ENCODE peak calls at places on chromosomes 2 and 18, in seven cellular contexts. A is Peyer's patch, T is neural progenitor cell, K is RWPE1, J is neuronal stem cell, P is keratinocyte, Y is coronary artery. Z is an unnamed sample.

GRCh38 chr2:200127852-200128251 is 172.5 kb downstream of the MAIP1 start:
- DNase-seq in A (no peak), T (no peak), K (no peak), J (no peak), P (no peak), Y (no peak), Z (no peak)

GRCh38 chr18:27922780-27923179 is 254.2 kb downstream of the CDH2 start:
- DNase-seq in A (no peak), T (no peak), K (no peak), J (no peak), P (no peak), Y (no peak), Z (no peak)

GRCh38 chr2:109335586-109336266 is 206.7 kb downstream of the SH3RF3 start:
- DNase-seq in A (peak), T (no peak), K (no peak), J (no peak), P (no peak), Y (no peak), Z (no peak)

GRCh38 chr2:103284750-103285149 is 522.9 kb downstream of the TMEM182 start:
- DNase-seq in A (no peak), T (peak), K (no peak), J (no peak), P (no peak), Y (no peak), Z (no peak)

GRCh38 chr2:200484934-200485333 is 24.9 kb downstream of the KCTD18 start:
- DNase-seq in A (no peak), T (no peak), K (no peak), J (no peak), P (no peak), Y (no peak), Z (no peak)

GRCh38 chr18:62324917-62325805 is at the start of gene TNFRSF11A:
- DNase-seq in A (peak), T (peak), K (peak), J (no peak), P (no peak), Y (no peak), Z (no peak)

GRCh38 chr2:13000644-13001375 is 284.1 kb downstream of the TRIB2 start:
- DNase-seq in A (no peak), T (no peak), K (no peak), J (no peak), P (no peak), Y (no peak), Z (no peak)

GRCh38 chr2:113060396-113060795 is 1.4 kb downstream of the IL36RN start:
- DNase-seq in A (no peak), T (no peak), K (no peak), J (no peak), P (no peak), Y (no peak), Z (peak)

GRCh38 chr2:57139179-57139578 is 907.4 kb upstream of the VRK2 start:
- DNase-seq in A (no peak), T (no peak), K (no peak), J (no peak), P (no peak), Y (no peak), Z (no peak)

GRCh38 chr2:64359176-64359891 is 94.6 kb upstream of the LGALSL start:
- DNase-seq in A (no peak), T (no peak), K (no peak), J (no peak), P (no peak), Y (no peak), Z (no peak)

GRCh38 chr2:29115797-29116781 is 874 bp downstream of the CLIP4 start:
- DNase-seq in A (peak), T (peak), K (peak), J (no peak), P (no peak), Y (no peak), Z (peak)
- H3K27ac ChIP-seq in A (peak), T (no peak), K (peak), J (no peak), P (peak), Y (peak), Z (peak)

DNA sequence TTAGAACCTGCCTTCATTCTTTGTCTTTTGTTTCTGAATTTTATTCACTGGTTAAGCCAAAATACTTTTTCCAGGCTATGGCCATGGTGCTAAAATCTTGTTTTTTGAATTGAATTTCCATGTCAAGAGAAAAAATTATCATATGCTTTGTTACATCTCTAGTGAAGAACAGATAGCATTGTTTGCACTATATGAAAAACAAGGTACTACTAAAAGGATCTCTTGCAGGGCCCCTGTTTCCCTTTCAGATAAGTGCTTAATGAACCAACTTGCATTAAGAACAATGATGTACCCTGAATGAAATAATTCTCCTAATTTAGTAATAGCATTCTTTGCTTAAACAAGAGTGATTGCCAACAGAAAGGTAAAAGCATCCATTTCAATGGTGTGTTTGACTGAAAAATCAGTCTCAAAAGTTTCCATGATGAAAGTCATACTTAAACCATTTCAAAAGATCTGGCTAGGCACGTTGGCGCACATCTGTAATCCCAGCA is 4.3 kb upstream of the MYL12B start:
- DNase-seq in A (no peak), T (no peak), K (no peak), J (no peak), P (no peak), Y (no peak), Z (no peak)
- H3K27ac ChIP-seq in A (no peak), T (no peak), K (no peak), J (no peak), P (no peak), Y (peak), Z (peak)

GRCh38 chr2:234676109-234676858 is 179.4 kb upstream of the ARL4C start:
- DNase-seq in A (no peak), T (no peak), K (no peak), J (no peak), P (no peak), Y (no peak), Z (peak)
- H3K27ac ChIP-seq in A (no peak), T (peak), K (no peak), J (peak), P (no peak), Y (no peak), Z (no peak)

DNA sequence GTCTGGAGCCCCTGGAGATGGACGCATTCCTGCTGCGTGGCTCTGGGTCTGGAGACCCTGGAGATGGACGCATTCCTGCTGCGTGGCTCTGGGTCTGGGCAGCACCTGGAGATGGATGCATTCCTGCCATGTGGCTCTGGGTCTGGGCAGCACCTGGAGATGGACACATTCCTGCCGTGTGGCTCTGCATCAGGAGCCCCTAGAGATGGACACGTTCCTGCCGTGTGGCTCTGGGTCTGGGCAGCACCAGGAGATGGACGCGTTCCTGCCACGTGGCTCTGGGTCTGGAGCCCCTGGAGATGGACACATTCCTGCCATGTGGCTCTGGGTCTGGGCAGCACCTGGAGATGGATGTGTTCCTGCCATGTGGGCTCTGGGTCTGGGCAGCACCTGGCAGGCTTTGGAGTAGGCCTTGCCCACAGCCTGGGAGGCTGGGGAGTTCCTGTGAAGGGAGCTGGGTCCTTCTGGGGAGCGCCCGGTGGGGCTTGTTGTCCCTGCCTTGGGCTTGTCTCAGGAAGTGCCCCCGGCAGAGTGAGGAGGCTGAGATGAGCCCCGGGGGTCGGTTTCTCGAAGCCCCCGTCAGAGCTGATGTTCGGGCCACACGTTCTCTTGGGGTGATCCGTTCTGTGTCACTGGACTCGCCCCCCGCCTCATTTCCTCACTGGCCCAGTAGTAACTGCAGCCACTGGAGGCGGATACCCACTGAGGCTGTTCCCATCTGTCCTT is 41.0 kb downstream of the SH3BP4 start:
- DNase-seq in A (no peak), T (no peak), K (no peak), J (no peak), P (no peak), Y (no peak), Z (no peak)
- H3K27ac ChIP-seq in A (no peak), T (no peak), K (no peak), J (no peak), P (no peak), Y (no peak), Z (no peak)

GRCh38 chr2:96507957-96508520 is 2.9 kb upstream of the NEURL3 start:
- DNase-seq in A (peak), T (peak), K (peak), J (peak), P (no peak), Y (peak), Z (no peak)
- H3K27ac ChIP-seq in A (no peak), T (no peak), K (no peak), J (no peak), P (no peak), Y (no peak), Z (no peak)

GRCh38 chr18:48781990-48782368 is 168.8 kb downstream of the SMAD7 start:
- DNase-seq in A (peak), T (no peak), K (no peak), J (no peak), P (no peak), Y (no peak), Z (no peak)

GRCh38 chr18:48783616-48784520 is 166.9 kb downstream of the SMAD7 start:
- DNase-seq in A (no peak), T (no peak), K (no peak), J (no peak), P (no peak), Y (no peak), Z (no peak)

GRCh38 chr18:48780151-48781001 is 170.4 kb downstream of the SMAD7 start:
- DNase-seq in A (no peak), T (no peak), K (no peak), J (no peak), P (no peak), Y (no peak), Z (peak)

GRCh38 chr18:48781041-48781989 is 169.4 kb downstream of the SMAD7 start:
- DNase-seq in A (peak), T (peak), K (no peak), J (peak), P (no peak), Y (peak), Z (peak)

DNA sequence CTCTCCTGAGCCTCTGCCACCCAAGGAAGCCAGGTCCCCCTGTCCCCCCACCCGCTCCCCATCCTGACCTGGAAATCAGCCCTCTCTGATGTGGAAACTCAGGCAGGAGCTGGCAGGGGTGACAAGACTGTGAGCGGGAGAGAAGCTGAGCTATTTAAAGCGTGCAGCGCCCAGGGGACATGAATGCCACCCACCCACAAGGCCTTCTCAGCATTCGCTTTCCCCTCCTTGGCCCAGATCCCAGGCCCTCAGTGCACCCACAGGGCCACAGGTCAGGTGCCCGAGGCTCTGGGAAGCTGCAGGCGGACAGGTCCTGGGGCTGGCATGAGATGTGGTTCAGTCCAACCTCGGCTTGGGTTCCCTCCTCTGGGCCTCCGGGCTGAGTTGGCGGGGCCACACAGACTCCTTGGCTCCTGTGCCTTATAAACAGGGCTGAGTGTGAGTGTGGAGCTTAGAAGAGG is 168.4 kb downstream of the SMAD7 start:
- DNase-seq in A (no peak), T (no peak), K (no peak), J (no peak), P (no peak), Y (peak), Z (peak)
- H3K27ac ChIP-seq in A (peak), T (no peak), K (no peak), J (no peak), P (no peak), Y (peak), Z (peak)

GRCh38 chr2:231718799-231719198 is 10.5 kb downstream of the PTMA start:
- DNase-seq in A (no peak), T (no peak), K (no peak), J (no peak), P (no peak), Y (no peak), Z (no peak)

GRCh38 chr2:231720292-231720691 is 12.0 kb downstream of the PTMA start:
- DNase-seq in A (no peak), T (no peak), K (no peak), J (no peak), P (no peak), Y (no peak), Z (no peak)

GRCh38 chr2:231722721-231723307 is 14.5 kb downstream of the PTMA start:
- DNase-seq in A (no peak), T (peak), K (no peak), J (no peak), P (no peak), Y (no peak), Z (no peak)

GRCh38 chr2:231721641-231722310 is 13.5 kb downstream of the PTMA start:
- DNase-seq in A (no peak), T (no peak), K (no peak), J (no peak), P (no peak), Y (no peak), Z (no peak)

GRCh38 chr2:231720971-231721640 is 12.8 kb downstream of the PTMA start:
- DNase-seq in A (no peak), T (no peak), K (no peak), J (no peak), P (no peak), Y (no peak), Z (no peak)
- H3K27ac ChIP-seq in A (no peak), T (no peak), K (no peak), J (no peak), P (no peak), Y (no peak), Z (no peak)